ENCODE peak calls at places on chromosome 10, in six cellular contexts. W, J, L, D, X and V are unnamed samples.

GRCh38 chr10:50605280-50606270 is 18.2 kb downstream of the SGMS1 start:
- DNase-seq in W (no peak), J (no peak), L (peak; percentile 21), D (no peak), X (no peak), V (no peak)

GRCh38 chr10:133009218-133009954 is 67.0 kb upstream of the CFAP46 start:
- DNase-seq in W (peak; percentile 72), J (no peak), L (no peak), D (no peak), X (no peak), V (no peak)

GRCh38 chr10:121096617-121097431 is 245.7 kb downstream of the WDR11 start:
- DNase-seq in W (peak; percentile 65), J (no peak), L (no peak), D (no peak), X (no peak), V (no peak)

GRCh38 chr10:78656815-78657621 is 411.7 kb upstream of the ZMIZ1 start:
- DNase-seq in W (peak; percentile 23), J (no peak), L (no peak), D (no peak), X (no peak), V (no peak)

GRCh38 chr10:102780246-102780645 is 36.5 kb downstream of the WBP1L start:
- DNase-seq in W (no peak), J (no peak), L (no peak), D (no peak), X (no peak), V (no peak)

GRCh38 chr10:58438340-58438739 is 53.1 kb downstream of the TFAM start:
- DNase-seq in W (no peak), J (no peak), L (no peak), D (no peak), X (no peak), V (no peak)

GRCh38 chr10:117668351-117669008 is 125.9 kb downstream of the EMX2 start:
- DNase-seq in W (no peak), J (no peak), L (no peak), D (no peak), X (no peak), V (no peak)

GRCh38 chr10:120588311-120588710 is 131.3 kb downstream of the PLPP4 start:
- DNase-seq in W (no peak), J (no peak), L (no peak), D (no peak), X (no peak), V (no peak)

GRCh38 chr10:77926566-77927342 is at the start of gene DLG5:
- DNase-seq in W (peak; percentile 77), J (no peak), L (no peak), D (no peak), X (peak; percentile 31), V (peak; percentile 68)

GRCh38 chr10:6721480-6721879 is 141.4 kb upstream of the PRKCQ start:
- DNase-seq in W (no peak), J (no peak), L (no peak), D (no peak), X (no peak), V (no peak)